ENCODE peak calls at places on chromosomes 11 and 22, in five cellular contexts. V, B, Z, P and E are unnamed samples.

GRCh38 chr11:108069947-108070346 is 51.4 kb upstream of the ACAT1 start:
- DNase-seq in V (peak; percentile 62), B (no peak), Z (no peak), P (no peak), E (no peak)

GRCh38 chr22:50581031-50581949 is 1.4 kb downstream of the CHKB start:
- DNase-seq in V (peak; percentile 18), B (no peak), Z (no peak), P (no peak), E (no peak)

GRCh38 chr11:71354394-71355105 is 93.6 kb downstream of the DHCR7 start:
- DNase-seq in V (no peak), B (no peak), Z (no peak), P (no peak), E (no peak)

GRCh38 chr11:122757201-122757600 is 81.1 kb upstream of the CRTAM start:
- DNase-seq in V (no peak), B (no peak), Z (no peak), P (no peak), E (no peak)

GRCh38 chr11:88406871-88407270 is 69.3 kb upstream of the CTSC start:
- DNase-seq in V (no peak), B (no peak), Z (no peak), P (no peak), E (no peak)

GRCh38 chr11:133934096-133934495 is 22.7 kb downstream of the IGSF9B start:
- DNase-seq in V (no peak), B (no peak), Z (no peak), P (no peak), E (no peak)

GRCh38 chr11:77138106-77138649 is 10.1 kb downstream of the MYO7A start:
- DNase-seq in V (no peak), B (no peak), Z (no peak), P (no peak), E (no peak)

GRCh38 chr11:12318791-12319733 is 58.3 kb upstream of the PARVA start:
- DNase-seq in V (peak; percentile 78), B (no peak), Z (no peak), P (no peak), E (no peak)

GRCh38 chr11:74084796-74085541 is 76.1 kb upstream of the UCP3 start:
- DNase-seq in V (no peak), B (no peak), Z (no peak), P (no peak), E (no peak)

GRCh38 chr11:65782816-65783228 is 2.0 kb upstream of the AP5B1 start:
- DNase-seq in V (no peak), B (no peak), Z (no peak), P (no peak), E (no peak)

GRCh38 chr11:132844956-132845355 is 687.3 kb downstream of the OPCML start:
- DNase-seq in V (peak; percentile 65), B (no peak), Z (no peak), P (no peak), E (no peak)

GRCh38 chr11:1563149-1563638 is 8.9 kb downstream of the DUSP8 start:
- DNase-seq in V (no peak), B (no peak), Z (no peak), P (no peak), E (no peak)

GRCh38 chr11:92556435-92556834 is 331.8 kb downstream of the FAT3 start:
- DNase-seq in V (peak; percentile 1), B (no peak), Z (no peak), P (no peak), E (no peak)

GRCh38 chr11:45860764-45861510 is 13.7 kb downstream of the CRY2 start:
- DNase-seq in V (no peak), B (no peak), Z (peak; percentile 54), P (no peak), E (no peak)

GRCh38 chr11:14029415-14029814 is 66.9 kb downstream of the SPON1 start:
- DNase-seq in V (no peak), B (no peak), Z (no peak), P (no peak), E (no peak)

GRCh38 chr22:38707346-38707745 is 1.6 kb downstream of the GTPBP1 start:
- DNase-seq in V (peak; percentile 69), B (no peak), Z (no peak), P (no peak), E (no peak)

GRCh38 chr11:48034926-48035876 is 54.8 kb downstream of the PTPRJ start:
- DNase-seq in V (no peak), B (no peak), Z (peak; percentile 50), P (no peak), E (peak; percentile 70)

GRCh38 chr11:118605116-118605867 is 2.1 kb upstream of the PHLDB1 start:
- DNase-seq in V (peak; percentile 99), B (no peak), Z (peak; percentile 77), P (peak; percentile 34), E (peak; percentile 77)

GRCh38 chr11:96054870-96055705 is 131.2 kb upstream of the MTMR2 start:
- DNase-seq in V (peak; percentile 67), B (no peak), Z (no peak), P (no peak), E (no peak)

GRCh38 chr11:110317516-110317932 is 21.1 kb upstream of the RDX start:
- DNase-seq in V (peak; percentile 51), B (no peak), Z (no peak), P (no peak), E (no peak)

GRCh38 chr11:73164803-73165542 is 22.9 kb upstream of the FCHSD2 start:
- DNase-seq in V (no peak), B (no peak), Z (no peak), P (no peak), E (no peak)

GRCh38 chr11:42112896-42113295 is 653.4 kb upstream of the LRRC4C start:
- DNase-seq in V (no peak), B (no peak), Z (no peak), P (no peak), E (no peak)

GRCh38 chr11:15547685-15548084 is 433.0 kb downstream of the INSC start:
- DNase-seq in V (no peak), B (no peak), Z (no peak), P (no peak), E (no peak)

GRCh38 chr22:50105529-50106100 is 15.8 kb downstream of the MOV10L1 start:
- DNase-seq in V (peak; percentile 59), B (no peak), Z (no peak), P (no peak), E (no peak)

GRCh38 chr11:27390959-27391326 is 27.9 kb upstream of the CCDC34 start:
- DNase-seq in V (peak; percentile 39), B (no peak), Z (no peak), P (no peak), E (no peak)

GRCh38 chr11:8732748-8733241 is 50.2 kb downstream of the RPL27A start:
- DNase-seq in V (peak; percentile 75), B (no peak), Z (peak; percentile 88), P (peak; percentile 44), E (peak; percentile 82)

GRCh38 chr11:128745296-128746183 is 51.7 kb downstream of the FLI1 start:
- DNase-seq in V (peak; percentile 26), B (no peak), Z (no peak), P (no peak), E (peak; percentile 55)

GRCh38 chr22:24944224-24944937 is 2.1 kb downstream of the LHFPL7 start:
- DNase-seq in V (no peak), B (no peak), Z (no peak), P (no peak), E (no peak)

GRCh38 chr11:44180107-44180506 is 84.6 kb downstream of the EXT2 start:
- DNase-seq in V (no peak), B (no peak), Z (no peak), P (no peak), E (no peak)

GRCh38 chr22:20036535-20037392 is 15.9 kb downstream of the TANGO2 start:
- DNase-seq in V (no peak), B (no peak), Z (no peak), P (no peak), E (no peak)

GRCh38 chr11:112212290-112212689 is 13.9 kb upstream of the PTS start:
- DNase-seq in V (no peak), B (no peak), Z (no peak), P (no peak), E (no peak)

GRCh38 chr22:37406836-37407235 is 20.4 kb downstream of the ELFN2 start:
- DNase-seq in V (no peak), B (no peak), Z (no peak), P (no peak), E (no peak)